ENCODE peak calls at places on chromosomes 11 and 22, in five cellular contexts. C is Calu3; E is choroid plexus epithelial cell; B is C1 segment of cervical spinal cord; G is activated CD4-positive, CD25-positive, alpha-beta regulatory T cell treated with anti-CD3 and anti-CD28 coated beads, Interleukin-2, amount 50 U/mL, for 72 hours. H is an unnamed sample.

GRCh38 chr11:61603667-61604066 is 22.8 kb upstream of the SYT7 start:
- DNase-seq in C (no peak), G (no peak), B (no peak), E (no peak), H (no peak)

GRCh38 chr11:19938866-19939265 is 221.4 kb downstream of the DBX1 start:
- DNase-seq in G (no peak), C (peak), E (no peak), B (no peak), H (no peak)

GRCh38 chr11:64854534-64855502 is 10.4 kb upstream of the CDC42BPG start:
- DNase-seq in B (no peak), E (peak), G (no peak), C (peak), H (peak)

GRCh38 chr11:78595431-78596130 is 20.9 kb upstream of the NARS2 start:
- DNase-seq in B (no peak), E (no peak), G (no peak), C (no peak), H (no peak)

GRCh38 chr11:69303427-69303826 is 9.5 kb downstream of the MYEOV start:
- DNase-seq in E (no peak), C (no peak), B (no peak), G (no peak), H (no peak)

GRCh38 chr22:19955241-19956128 is 13.9 kb upstream of the TXNRD2 start:
- DNase-seq in E (no peak), C (no peak), B (no peak), G (no peak), H (no peak)

GRCh38 chr22:24067587-24068376 is 56.7 kb downstream of the CABIN1 start:
- DNase-seq in B (no peak), C (no peak), E (no peak), G (no peak), H (no peak)

GRCh38 chr11:1844221-1845094 is 5.7 kb downstream of the TNNI2 start:
- DNase-seq in C (no peak), G (no peak), E (peak), B (no peak), H (no peak)

GRCh38 chr11:2156416-2157182 is 4.4 kb downstream of the INS start:
- DNase-seq in C (peak), E (peak), G (peak), B (peak), H (peak)

GRCh38 chr11:68564261-68564660 is 103.7 kb downstream of the PPP6R3 start:
- DNase-seq in B (no peak), E (no peak), C (no peak), G (no peak), H (no peak)

GRCh38 chr11:66479741-66480115 is 506 bp upstream of the DPP3 start:
- DNase-seq in G (no peak), B (no peak), E (no peak), C (no peak), H (no peak)

GRCh38 chr11:61152816-61153592 is 8.2 kb downstream of the VPS37C start:
- DNase-seq in C (peak), E (peak), G (no peak), B (no peak), H (peak)

GRCh38 chr22:49749227-49749626 is 78.4 kb downstream of the BRD1 start:
- DNase-seq in C (no peak), B (no peak), G (no peak), E (no peak), H (no peak)

GRCh38 chr11:110430267-110431211 is 791 bp downstream of the FDX1 start:
- DNase-seq in E (peak), C (peak), G (no peak), B (peak), H (no peak)

GRCh38 chr11:6578134-6578533 is 25.3 kb downstream of the RRP8 start:
- DNase-seq in C (no peak), E (no peak), B (no peak), G (no peak), H (no peak)

GRCh38 chr11:36627471-36627870 is 29.4 kb upstream of the RAG2 start:
- DNase-seq in E (no peak), B (no peak), G (no peak), C (no peak), H (no peak)

GRCh38 chr11:70592641-70593165 is 194.4 kb downstream of the CTTN start:
- DNase-seq in B (no peak), G (no peak), C (no peak), E (no peak), H (no peak)

GRCh38 chr22:30078320-30079311 is 1.6 kb upstream of the HORMAD2 start:
- DNase-seq in G (no peak), B (no peak), C (peak), E (no peak), H (no peak)

GRCh38 chr22:30453731-30454510 is 17.9 kb downstream of the SEC14L3 start:
- DNase-seq in E (peak), G (no peak), B (no peak), C (peak), H (no peak)

GRCh38 chr11:73259406-73260126 is 12.6 kb upstream of the P2RY6 start:
- DNase-seq in G (peak), E (no peak), B (no peak), C (no peak), H (no peak)

GRCh38 chr11:68979931-68980775 is 633 bp downstream of the MRGPRD start:
- DNase-seq in E (no peak), B (no peak), G (no peak), C (no peak), H (no peak)

GRCh38 chr11:87971354-87971753 is 203.9 kb downstream of the RAB38 start:
- DNase-seq in G (no peak), C (no peak), E (no peak), B (no peak), H (no peak)

GRCh38 chr11:64223001-64223651 is 2.9 kb downstream of the TRPT1 start:
- DNase-seq in E (no peak), B (no peak), C (no peak), G (no peak), H (no peak)

GRCh38 chr11:14609902-14610301 is 33.7 kb upstream of the PDE3B start:
- DNase-seq in C (no peak), E (no peak), B (no peak), G (no peak), H (no peak)

GRCh38 chr11:3223932-3224729 is 5.5 kb upstream of the MRGPRG start:
- DNase-seq in E (no peak), C (no peak), G (peak), B (no peak), H (no peak)

GRCh38 chr11:116317212-116317611 is 455.6 kb downstream of the BUD13 start:
- DNase-seq in C (no peak), E (no peak), B (no peak), G (no peak), H (no peak)

GRCh38 chr11:32231909-32232493 is 141.1 kb downstream of the RCN1 start:
- DNase-seq in B (no peak), G (no peak), E (peak), C (peak), H (peak)

GRCh38 chr11:94655951-94656350 is 88.8 kb downstream of the PIWIL4 start:
- DNase-seq in C (no peak), E (no peak), B (no peak), G (no peak), H (no peak)

GRCh38 chr11:44849922-44850321 is 100.8 kb downstream of the TP53I11 start:
- DNase-seq in G (no peak), B (no peak), E (no peak), C (no peak), H (no peak)

GRCh38 chr22:38718414-38718813 is 12.7 kb downstream of the GTPBP1 start:
- DNase-seq in C (peak), E (peak), G (no peak), B (no peak), H (peak)

GRCh38 chr11:117385471-117385870 is 57.8 kb downstream of the CEP164 start:
- DNase-seq in C (no peak), G (no peak), E (no peak), B (no peak), H (no peak)

GRCh38 chr11:898160-898517 is 12.5 kb downstream of the CHID1 start:
- DNase-seq in E (peak), B (no peak), G (no peak), C (peak), H (no peak)

GRCh38 chr11:32087602-32088001 is 3.3 kb upstream of the RCN1 start:
- DNase-seq in E (peak), B (no peak), C (no peak), G (no peak), H (no peak)

GRCh38 chr22:49033616-49034015 is 794.1 kb downstream of the BRD1 start:
- DNase-seq in B (no peak), E (no peak), G (no peak), C (no peak), H (no peak)